ENCODE peak calls at places on chromosomes 12 and 14, in seven cellular contexts. L is activated CD4-positive, alpha-beta T cell treated with anti-CD3 and anti-CD28 coated beads, Interleukin-2, amount 50 U/mL, for 48 hours; T is left ventricle myocardium superior; B is A549; K is EL; X is activated naive CD4-positive, alpha-beta T cell; P is dermis microvascular lymphatic vessel endothelial cell. O is an unnamed sample.
A peak's percentile ranks its signal among the peaks of the same experiment; 100 is the strongest.

GRCh38 chr14:106228541-106229158 is 702.3 kb downstream of the TMEM121 start:
- DNase-seq in L (peak; percentile 39), T (no peak), B (no peak), K (no peak), X (no peak), P (no peak), O (no peak)

GRCh38 chr12:48084066-48084465 is 21.8 kb downstream of the SENP1 start:
- DNase-seq in L (no peak), T (no peak), B (peak; percentile 34), K (no peak), X (no peak), P (peak; percentile 4), O (peak; percentile 4)

GRCh38 chr12:68080577-68080976 is 79.0 kb downstream of the IFNG start:
- DNase-seq in L (no peak), T (no peak), B (no peak), K (no peak), X (no peak), P (no peak), O (peak; percentile 6)

GRCh38 chr14:65096323-65097089 is 5.8 kb downstream of the MAX start:
- DNase-seq in L (peak; percentile 53), T (peak; percentile 47), B (no peak), K (no peak), X (no peak), P (no peak), O (peak; percentile 54)

GRCh38 chr12:110141389-110141788 is 17.2 kb downstream of the IFT81 start:
- DNase-seq in L (no peak), T (peak; percentile 62), B (no peak), K (peak; percentile 15), X (no peak), P (no peak), O (no peak)

GRCh38 chr12:124992874-124993567 is 424 bp upstream of the BRI3BP start:
- DNase-seq in L (peak; percentile 90), T (peak; percentile 48), B (peak; percentile 97), K (peak; percentile 44), X (peak; percentile 43), P (peak; percentile 33), O (peak; percentile 59)

GRCh38 chr12:39972119-39972518 is 133.8 kb downstream of the SLC2A13 start:
- DNase-seq in L (no peak), T (no peak), B (no peak), K (peak; percentile 2), X (no peak), P (no peak), O (peak; percentile 8)

GRCh38 chr14:65927871-65928270 is 515.3 kb downstream of the FUT8 start:
- DNase-seq in L (peak; percentile 83), T (no peak), B (no peak), K (no peak), X (peak; percentile 58), P (no peak), O (peak; percentile 20)

O was measured in astrocyte of the hippocampus.